ENCODE peak calls at places on chromosome 9, in four cellular contexts. W is GM10248, Z is HFF-Myc, R is Calu3. I is an unnamed sample.

GRCh38 chr9:20854444-20854843 is 170.4 kb downstream of the FOCAD start:
- DNase-seq in W (no peak), Z (no peak), R (no peak), I (no peak)

GRCh38 chr9:114503009-114503408 is 2.3 kb downstream of the WHRN start:
- DNase-seq in R (no peak), W (no peak), Z (no peak), I (no peak)

GRCh38 chr9:122228191-122228905 is 409 bp downstream of the LHX6 start:
- DNase-seq in W (peak; percentile 26), R (no peak), Z (no peak), I (no peak)

GRCh38 chr9:121303456-121304451 is 35.8 kb downstream of the GSN start:
- DNase-seq in R (no peak), W (no peak), Z (no peak), I (no peak)

GRCh38 chr9:137724114-137724445 is 105.3 kb downstream of the EHMT1 start:
- DNase-seq in Z (no peak), R (no peak), W (no peak), I (no peak)

GRCh38 chr9:32344551-32345182 is 39.8 kb upstream of the ACO1 start:
- DNase-seq in R (no peak), W (no peak), Z (no peak), I (no peak)

GRCh38 chr9:96663506-96664120 is 8.5 kb upstream of the PRXL2C start:
- DNase-seq in W (no peak), R (no peak), Z (no peak), I (no peak)

GRCh38 chr9:76302947-76303550 is 91.2 kb downstream of the RFK start:
- DNase-seq in Z (no peak), W (peak; percentile 52), R (no peak), I (no peak)

GRCh38 chr9:127138444-127138843 is 16.0 kb upstream of the ANGPTL2 start:
- DNase-seq in R (no peak), W (no peak), Z (no peak), I (no peak)

GRCh38 chr9:129586647-129587046 is 34.3 kb downstream of the C9orf50 start:
- DNase-seq in R (no peak), W (no peak), Z (no peak), I (no peak)

GRCh38 chr9:13461588-13461987 is 182.1 kb upstream of the MPDZ start:
- DNase-seq in R (no peak), Z (no peak), W (no peak), I (no peak)

GRCh38 chr9:127273350-127273749 is 8.8 kb downstream of the GARNL3 start:
- DNase-seq in W (no peak), R (no peak), Z (no peak), I (no peak)